ENCODE peak calls at places on chromosomes 4 and X, in six cellular contexts. T is kidney, C is upper lobe of right lung, M is heart right ventricle, K is colonic mucosa, J is pancreas. L is an unnamed sample.

GRCh38 chr4:142563682-142564291 is 282.3 kb downstream of the INPP4B start:
- DNase-seq in T (no peak), C (no peak), M (no peak), K (no peak), J (no peak), L (no peak)

GRCh38 chrX:129522184-129523059 is 868 bp downstream of the SMARCA1 start:
- DNase-seq in T (peak; percentile 81), C (peak; percentile 71), M (peak; percentile 56), K (peak; percentile 37), J (peak; percentile 46), L (peak; percentile 34)

GRCh38 chr4:112327950-112328349 is 30.8 kb downstream of the ALPK1 start:
- DNase-seq in T (no peak), C (no peak), M (no peak), K (no peak), J (no peak), L (no peak)

GRCh38 chr4:39476181-39476873 is 17.5 kb downstream of the LIAS start:
- DNase-seq in T (no peak), C (no peak), M (no peak), K (no peak), J (no peak), L (no peak)

GRCh38 chrX:72569786-72570185 is 2.9 kb downstream of the HDAC8 start:
- DNase-seq in T (no peak), C (no peak), M (no peak), K (no peak), J (no peak), L (no peak)

GRCh38 chr4:145453163-145453520 is 28.5 kb upstream of the SMAD1 start:
- DNase-seq in T (no peak), C (no peak), M (no peak), K (no peak), J (no peak), L (no peak)

GRCh38 chrX:100710816-100711215 is 21.1 kb downstream of the SYTL4 start:
- DNase-seq in T (no peak), C (no peak), M (no peak), K (no peak), J (no peak), L (no peak)

GRCh38 chrX:137362583-137362982 is 203.3 kb upstream of the ZIC3 start:
- DNase-seq in T (no peak), C (no peak), M (no peak), K (no peak), J (no peak), L (no peak)

GRCh38 chr4:140607852-140608251 is 39.1 kb upstream of the UCP1 start:
- DNase-seq in T (no peak), C (no peak), M (no peak), K (no peak), J (no peak), L (no peak)

GRCh38 chrX:84737471-84737871 is 235.2 kb upstream of the HDX start:
- DNase-seq in T (no peak), C (no peak), M (no peak), K (no peak), J (no peak), L (peak; percentile 10)

GRCh38 chr4:181685461-181685860 is 557.7 kb upstream of the TENM3 start:
- DNase-seq in T (no peak), C (no peak), M (no peak), K (no peak), J (no peak), L (no peak)

GRCh38 chr4:117800636-117801035 is 233.7 kb upstream of the NDST3 start:
- DNase-seq in T (no peak), C (no peak), M (no peak), K (no peak), J (no peak), L (no peak)

GRCh38 chr4:141759796-141760425 is 123.5 kb downstream of the IL15 start:
- DNase-seq in T (no peak), C (no peak), M (no peak), K (no peak), J (no peak), L (no peak)

GRCh38 chr4:1052231-1052671 is 40.8 kb downstream of the FGFRL1 start:
- DNase-seq in T (peak; percentile 70), C (peak; percentile 46), M (no peak), K (no peak), J (peak; percentile 6), L (no peak)

GRCh38 chr4:54784188-54784671 is 126.5 kb downstream of the KIT start:
- DNase-seq in T (peak; percentile 95), C (peak; percentile 75), M (peak; percentile 90), K (peak; percentile 63), J (peak; percentile 12), L (peak; percentile 87)

GRCh38 chr4:796206-796605 is 29.7 kb downstream of the CPLX1 start:
- DNase-seq in T (peak; percentile 29), C (no peak), M (no peak), K (no peak), J (no peak), L (no peak)

GRCh38 chr4:23788460-23788859 is 101.4 kb downstream of the PPARGC1A start:
- DNase-seq in T (no peak), C (no peak), M (no peak), K (no peak), J (peak; percentile 17), L (no peak)

GRCh38 chr4:2257361-2258001 is 4.4 kb downstream of the MXD4 start:
- DNase-seq in T (peak; percentile 72), C (peak; percentile 59), M (peak; percentile 6), K (peak; percentile 15), J (peak; percentile 11), L (peak; percentile 20)

GRCh38 chrX:150099316-150099715 is 161.0 kb upstream of the EOLA2 start:
- DNase-seq in T (peak; percentile 37), C (no peak), M (no peak), K (no peak), J (no peak), L (no peak)

GRCh38 chr4:180059216-180059881 is 2183.9 kb upstream of the TENM3 start:
- DNase-seq in T (peak; percentile 49), C (peak; percentile 56), M (no peak), K (peak; percentile 23), J (no peak), L (no peak)

GRCh38 chr4:3436798-3437581 is 4.8 kb upstream of the HGFAC start:
- DNase-seq in T (peak; percentile 90), C (peak; percentile 79), M (no peak), K (peak; percentile 53), J (peak; percentile 52), L (no peak)

GRCh38 chrX:10529344-10529743 is 91.0 kb downstream of the MID1 start:
- DNase-seq in T (no peak), C (no peak), M (no peak), K (no peak), J (no peak), L (no peak)

GRCh38 chr4:53767503-53767902 is 176.2 kb upstream of the LNX1 start:
- DNase-seq in T (no peak), C (no peak), M (no peak), K (no peak), J (no peak), L (no peak)

GRCh38 chrX:72280210-72280882 is 3.3 kb upstream of the RPS4X start:
- DNase-seq in T (no peak), C (no peak), M (no peak), K (no peak), J (no peak), L (no peak)

GRCh38 chrX:24945009-24945408 is 70.8 kb downstream of the ARX start:
- DNase-seq in T (no peak), C (no peak), M (no peak), K (no peak), J (no peak), L (no peak)

GRCh38 chr4:143381171-143382118 is 44.8 kb downstream of the GAB1 start:
- DNase-seq in T (peak; percentile 84), C (no peak), M (peak; percentile 91), K (peak; percentile 80), J (peak; percentile 64), L (peak; percentile 89)

GRCh38 chr4:85728471-85728870 is 253.5 kb downstream of the ARHGAP24 start:
- DNase-seq in T (no peak), C (no peak), M (no peak), K (no peak), J (no peak), L (no peak)

GRCh38 chr4:98851806-98852205 is 77.1 kb downstream of the EIF4E start:
- DNase-seq in T (no peak), C (no peak), M (no peak), K (no peak), J (no peak), L (no peak)

GRCh38 chr4:56666279-56666678 is 14.8 kb downstream of the HOPX start:
- DNase-seq in T (no peak), C (no peak), M (no peak), K (no peak), J (no peak), L (no peak)

GRCh38 chrX:139204903-139205667 is 325.5 kb upstream of the F9 start:
- DNase-seq in T (peak; percentile 74), C (peak; percentile 45), M (no peak), K (peak; percentile 24), J (peak; percentile 20), L (peak; percentile 18)

GRCh38 chr4:108166038-108166437 is 2.7 kb downstream of the LEF1 start:
- DNase-seq in T (no peak), C (no peak), M (no peak), K (no peak), J (no peak), L (no peak)
- H3K4me3 ChIP-seq in T (no peak overlapping the region), C (peak overlapping the region; percentile 61), M (peak overlapping the region; percentile 60), K (peak overlapping the region; percentile 34), J (no peak overlapping the region), L (peak overlapping the region; percentile 71)

GRCh38 chrX:134294548-134294947 is 57.6 kb downstream of the CCDC160 start:
- DNase-seq in T (no peak), C (no peak), M (no peak), K (no peak), J (no peak), L (no peak)
- TF ChIP-seq CTCF in T (no peak), C (no peak), M (no peak), K (no peak), J (no peak), L (no peak)

GRCh38 chr4:118846981-118847380 is 11.1 kb upstream of the SEC24D start:
- DNase-seq in T (no peak), C (no peak), M (no peak), K (no peak), J (no peak), L (no peak)

GRCh38 chr4:118848242-118848641 is 12.3 kb upstream of the SEC24D start:
- DNase-seq in T (no peak), C (no peak), M (no peak), K (no peak), J (no peak), L (no peak)

GRCh38 chr4:118848901-118849300 is 13.0 kb upstream of the SEC24D start:
- DNase-seq in T (no peak), C (no peak), M (no peak), K (no peak), J (no peak), L (no peak)

GRCh38 chr4:118850813-118851173 is 14.9 kb upstream of the SEC24D start:
- DNase-seq in T (no peak), C (no peak), M (no peak), K (no peak), J (no peak), L (no peak)

GRCh38 chr4:118849867-118850812 is 14.2 kb upstream of the SEC24D start:
- DNase-seq in T (no peak), C (no peak), M (no peak), K (peak; percentile 40), J (no peak), L (no peak)
- H3K4me3 ChIP-seq in T (peak overlapping the region; percentile 84), C (peak overlapping the region; percentile 45), M (peak overlapping the region; percentile 51), K (peak overlapping the region; percentile 15), J (peak overlapping the region; percentile 8), L (peak overlapping the region; percentile 61)

GRCh38 chr4:28075557-28075956 is 1214.9 kb downstream of the STIM2 start:
- DNase-seq in T (no peak), C (no peak), M (no peak), K (no peak), J (no peak), L (no peak)

GRCh38 chr4:28073860-28074555 is 1213.4 kb downstream of the STIM2 start:
- DNase-seq in T (no peak), C (no peak), M (no peak), K (no peak), J (no peak), L (no peak)
- TF ChIP-seq CTCF in T (no peak), C (no peak), M (no peak), K (no peak), J (no peak), L (peak; percentile 7)

L was measured in left ventricle myocardium inferior.